ENCODE peak calls at places on chromosomes 7 and 10, in six cellular contexts. Q is hepatocyte, R is neural progenitor cell, T is H9, I is IMR-90, O is astrocyte. F is an unnamed sample.

GRCh38 chr10:22710139-22710745 is 4.1 kb downstream of the PIP4K2A start:
- DNase-seq in Q (no peak), R (no peak), T (no peak), I (no peak), O (no peak), F (no peak)

GRCh38 chr10:132310701-132311337 is 3.1 kb upstream of the STK32C start:
- DNase-seq in Q (no peak), R (no peak), T (no peak), I (no peak), O (no peak), F (no peak)

GRCh38 chr10:114026189-114027040 is 17.3 kb upstream of the ADRB1 start:
- DNase-seq in Q (peak; percentile 31), R (no peak), T (no peak), I (peak; percentile 53), O (peak; percentile 79), F (peak; percentile 82)

GRCh38 chr10:543131-543530 is 146.3 kb downstream of the DIP2C start:
- DNase-seq in Q (no peak), R (no peak), T (no peak), I (no peak), O (no peak), F (no peak)

GRCh38 chr7:101631224-101631714 is 2.2 kb upstream of the MYL10 start:
- DNase-seq in Q (peak; percentile 15), R (no peak), T (no peak), I (no peak), O (peak; percentile 16), F (peak; percentile 69)

GRCh38 chr7:27200761-27201230 is 905 bp upstream of the HOXA13 start:
- DNase-seq in Q (no peak), R (peak; percentile 49), T (peak; percentile 20), I (no peak), O (no peak), F (no peak)

GRCh38 chr10:105161767-105162166 is 520.7 kb downstream of the SORCS3 start:
- DNase-seq in Q (no peak), R (no peak), T (no peak), I (no peak), O (no peak), F (no peak)

GRCh38 chr7:106464651-106465050 is 179.9 kb upstream of the NAMPT start:
- DNase-seq in Q (no peak), R (no peak), T (no peak), I (no peak), O (no peak), F (no peak)

GRCh38 chr10:72204724-72205123 is 11.1 kb upstream of the ANAPC16 start:
- DNase-seq in Q (no peak), R (no peak), T (no peak), I (no peak), O (no peak), F (no peak)

GRCh38 chr10:44341901-44342300 is 43.0 kb downstream of the CXCL12 start:
- DNase-seq in Q (no peak), R (no peak), T (no peak), I (no peak), O (no peak), F (no peak)

GRCh38 chr7:122182081-122182480 is 38.0 kb upstream of the AASS start:
- DNase-seq in Q (no peak), R (no peak), T (no peak), I (no peak), O (no peak), F (no peak)

GRCh38 chr10:15805395-15806058 is 54.8 kb downstream of the MINDY3 start:
- DNase-seq in Q (no peak), R (no peak), T (no peak), I (no peak), O (no peak), F (no peak)

GRCh38 chr7:47670738-47671137 is 88.8 kb upstream of the TNS3 start:
- DNase-seq in Q (no peak), R (no peak), T (no peak), I (no peak), O (no peak), F (no peak)

GRCh38 chr7:83957333-83957732 is 237.3 kb downstream of the SEMA3A start:
- DNase-seq in Q (no peak), R (no peak), T (no peak), I (peak; percentile 7), O (no peak), F (no peak)

GRCh38 chr10:117320050-117320665 is 55.1 kb downstream of the PDZD8 start:
- DNase-seq in Q (peak; percentile 47), R (peak; percentile 53), T (no peak), I (peak; percentile 27), O (no peak), F (no peak)

GRCh38 chr10:101319241-101319915 is 34.6 kb upstream of the BTRC start:
- DNase-seq in Q (peak; percentile 17), R (peak; percentile 75), T (peak; percentile 52), I (peak; percentile 19), O (peak; percentile 6), F (no peak)

GRCh38 chr7:115748123-115748738 is 282.3 kb downstream of the TFEC start:
- DNase-seq in Q (peak; percentile 17), R (peak; percentile 51), T (no peak), I (peak; percentile 8), O (no peak), F (no peak)

GRCh38 chr10:106931159-106931852 is 233.2 kb downstream of the SORCS1 start:
- DNase-seq in Q (peak; percentile 40), R (no peak), T (no peak), I (no peak), O (no peak), F (no peak)

GRCh38 chr10:46257099-46257498 is 29.7 kb upstream of the ANTXRL start:
- DNase-seq in Q (no peak), R (no peak), T (no peak), I (no peak), O (no peak), F (no peak)

GRCh38 chr7:92415225-92415624 is 32.1 kb upstream of the GATAD1 start:
- DNase-seq in Q (no peak), R (no peak), T (no peak), I (peak; percentile 12), O (no peak), F (no peak)

GRCh38 chr10:14593806-14594205 is 180.9 kb downstream of the FAM107B start:
- DNase-seq in Q (no peak), R (no peak), T (no peak), I (no peak), O (no peak), F (no peak)

GRCh38 chr10:3096149-3096548 is 28.8 kb downstream of the PFKP start:
- DNase-seq in Q (no peak), R (no peak), T (no peak), I (no peak), O (peak; percentile 27), F (no peak)

GRCh38 chr10:86341361-86341811 is 25.2 kb downstream of the GRID1 start:
- DNase-seq in Q (no peak), R (no peak), T (no peak), I (no peak), O (no peak), F (no peak)

GRCh38 chr7:144786079-144786478 is 49.8 kb downstream of the TPK1 start:
- DNase-seq in Q (no peak), R (peak; percentile 11), T (no peak), I (no peak), O (no peak), F (no peak)

GRCh38 chr7:46619723-46620310 is 698.7 kb upstream of the IGFBP3 start:
- DNase-seq in Q (peak; percentile 39), R (no peak), T (no peak), I (no peak), O (no peak), F (no peak)

GRCh38 chr7:142012825-142013506 is 17.3 kb downstream of the MGAM start:
- DNase-seq in Q (peak; percentile 20), R (peak; percentile 25), T (peak; percentile 48), I (no peak), O (no peak), F (no peak)

GRCh38 chr7:133331861-133332260 is 79.0 kb downstream of the EXOC4 start:
- DNase-seq in Q (no peak), R (no peak), T (no peak), I (no peak), O (peak; percentile 14), F (no peak)
- H3K4me2 ChIP-seq in Q (no peak overlapping the region), R (no peak overlapping the region), T (no peak overlapping the region), I (no peak overlapping the region), O (no peak overlapping the region), F (no peak overlapping the region)

GRCh38 chr7:26179826-26180497 is 20.6 kb downstream of the HNRNPA2B1 start:
- DNase-seq in Q (no peak), R (no peak), T (no peak), I (no peak), O (no peak), F (no peak)

GRCh38 chr7:26179422-26179821 is 21.1 kb downstream of the HNRNPA2B1 start:
- DNase-seq in Q (no peak), R (no peak), T (no peak), I (no peak), O (no peak), F (no peak)

GRCh38 chr7:26182283-26182682 is 18.3 kb downstream of the HNRNPA2B1 start:
- DNase-seq in Q (no peak), R (no peak), T (no peak), I (no peak), O (no peak), F (no peak)

GRCh38 chr7:26181474-26182227 is 18.9 kb downstream of the HNRNPA2B1 start:
- DNase-seq in Q (no peak), R (no peak), T (no peak), I (no peak), O (no peak), F (no peak)

DNA sequence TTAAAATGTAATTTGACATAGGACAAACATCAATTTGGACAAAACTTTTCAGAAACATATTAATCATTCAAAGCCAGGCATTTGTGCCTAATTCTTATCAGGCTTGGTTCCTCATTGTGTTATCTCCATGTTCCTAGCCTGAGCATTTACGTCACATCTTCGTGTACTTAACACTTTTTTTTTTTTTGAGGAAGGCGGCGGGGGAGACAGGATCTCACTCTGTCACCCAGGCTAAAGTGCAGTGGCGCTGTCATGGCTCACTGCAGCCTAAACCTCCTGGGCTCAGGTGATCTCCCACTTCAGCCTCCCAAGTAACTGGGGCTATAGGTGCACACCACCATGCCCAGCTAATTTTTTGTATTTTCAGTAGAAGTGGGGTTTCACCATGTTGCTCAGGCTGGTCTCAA is 19.8 kb downstream of the HNRNPA2B1 start:
- DNase-seq in Q (no peak), R (no peak), T (no peak), I (no peak), O (no peak), F (no peak)
- H3K4me2 ChIP-seq in Q (no peak overlapping the region), R (no peak overlapping the region), T (no peak overlapping the region), I (no peak overlapping the region), O (no peak overlapping the region), F (no peak overlapping the region)

GRCh38 chr7:140876519-140877248 is 48.0 kb downstream of the BRAF start:
- DNase-seq in Q (no peak), R (no peak), T (no peak), I (peak; percentile 82), O (peak; percentile 82), F (no peak)
- H3K4me2 ChIP-seq in Q (no peak overlapping the region), R (no peak overlapping the region), T (no peak overlapping the region), I (no peak overlapping the region), O (peak overlapping the region; percentile 42), F (no peak overlapping the region)

GRCh38 chr10:99396471-99396870 is 34.0 kb downstream of the GOT1 start:
- DNase-seq in Q (peak; percentile 36), R (no peak), T (no peak), I (peak; percentile 85), O (peak; percentile 45), F (no peak)
- H3K4me2 ChIP-seq in Q (no peak overlapping the region), R (no peak overlapping the region), T (no peak overlapping the region), I (peak overlapping the region; percentile 51), O (peak overlapping the region; percentile 82), F (peak overlapping the region; percentile 29)

GRCh38 chr7:131302453-131302852 is 25.2 kb upstream of the MKLN1 start:
- DNase-seq in Q (no peak), R (no peak), T (no peak), I (no peak), O (no peak), F (no peak)
- H3K4me2 ChIP-seq in Q (no peak overlapping the region), R (no peak overlapping the region), T (no peak overlapping the region), I (no peak overlapping the region), O (no peak overlapping the region), F (no peak overlapping the region)